ENCODE peak calls at places on chromosomes 13 and 19, in nine cellular contexts. X is cardiac fibroblast; R is AG09309; K is AG04450; M is GM13977; O is cardiac muscle cell; T is CD4-positive, alpha-beta T cell; P is Peyer's patch; U is lower leg skin. J is an unnamed sample.

GRCh38 chr19:44050740-44051653 is 839 bp upstream of the ZNF223 start:
- DNase-seq in M (no peak), X (no peak), T (no peak), R (no peak), K (no peak), U (no peak), P (peak; percentile 64), O (no peak), J (no peak)

GRCh38 chr19:10262771-10263170 is 8.1 kb upstream of the ICAM1 start:
- DNase-seq in M (no peak), T (no peak), R (no peak), X (peak; percentile 36), U (no peak), K (no peak), O (no peak), P (no peak), J (no peak)

GRCh38 chr19:47730910-47731309 is 14.4 kb upstream of the NOP53 start:
- DNase-seq in U (no peak), T (no peak), R (no peak), P (no peak), X (no peak), K (no peak), O (no peak), M (no peak), J (no peak)

GRCh38 chr19:44807652-44808462 is 1.0 kb upstream of the BCAM start:
- DNase-seq in K (no peak), T (no peak), X (peak; percentile 48), U (no peak), O (peak; percentile 74), P (no peak), R (no peak), M (peak; percentile 66), J (peak; percentile 15)

GRCh38 chr13:91894311-91894710 is 495.9 kb downstream of the GPC5 start:
- DNase-seq in M (no peak), T (no peak), X (peak; percentile 6), R (no peak), P (no peak), O (no peak), U (no peak), K (no peak), J (no peak)

GRCh38 chr19:46413262-46414031 is at the start of gene CCDC8:
- DNase-seq in O (peak; percentile 99), T (no peak), R (peak; percentile 64), K (peak; percentile 87), P (no peak), U (peak; percentile 90), X (peak; percentile 99), M (no peak), J (peak; percentile 84)

GRCh38 chr13:108342369-108343289 is 73.1 kb downstream of the TNFSF13B start:
- DNase-seq in U (no peak), K (peak; percentile 6), P (no peak), R (no peak), X (peak; percentile 54), M (peak; percentile 9), O (peak; percentile 60), T (no peak), J (no peak)

GRCh38 chr19:10069046-10069445 is 17.1 kb upstream of the SHFL start:
- DNase-seq in R (no peak), P (no peak), X (no peak), K (no peak), M (no peak), U (no peak), T (no peak), O (no peak), J (no peak)

GRCh38 chr13:74573654-74574053 is 439.4 kb upstream of the KLF12 start:
- DNase-seq in T (no peak), M (no peak), P (no peak), X (no peak), U (no peak), O (peak; percentile 65), K (no peak), R (no peak), J (no peak)

GRCh38 chr13:83325454-83325853 is 556.8 kb downstream of the SLITRK1 start:
- DNase-seq in M (no peak), R (peak; percentile 52), T (no peak), P (no peak), O (no peak), K (peak; percentile 47), U (no peak), X (peak; percentile 25), J (peak; percentile 19)

GRCh38 chr13:88800505-88800904 is 1129.3 kb downstream of the SLITRK5 start:
- DNase-seq in R (no peak), O (no peak), P (no peak), K (no peak), X (no peak), M (no peak), U (no peak), T (no peak), J (no peak)

GRCh38 chr19:58305932-58306323 is 751 bp downstream of the ERVK3-1 start:
- DNase-seq in P (peak; percentile 49), U (no peak), K (no peak), M (no peak), X (peak; percentile 16), T (no peak), O (no peak), R (no peak), J (no peak)

GRCh38 chr13:47592256-47592655 is 408.8 kb downstream of the SUCLA2 start:
- DNase-seq in U (no peak), P (no peak), K (no peak), T (no peak), M (no peak), X (no peak), R (no peak), O (no peak), J (no peak)

GRCh38 chr13:93227280-93227905 is 786 bp downstream of the GPC6 start:
- DNase-seq in X (peak; percentile 67), P (no peak), T (no peak), R (peak; percentile 13), O (peak; percentile 70), U (no peak), M (no peak), K (no peak), J (no peak)

GRCh38 chr13:81639984-81640582 is 1299.2 kb upstream of the SPRY2 start:
- DNase-seq in X (no peak), K (no peak), R (no peak), P (no peak), U (no peak), O (no peak), M (peak; percentile 2), T (no peak), J (no peak)
- TF ChIP-seq CTCF in X (peak; percentile 23), K (no peak), R (no peak), P (no peak), U (no peak), O (no peak), M (peak; percentile 44), T (no peak), J (no peak)

GRCh38 chr13:76882431-76882830 is 3.8 kb downstream of the KCTD12 start:
- DNase-seq in O (no peak), R (peak; percentile 65), T (no peak), P (peak; percentile 49), U (peak; percentile 88), M (no peak), K (no peak), X (peak; percentile 69), J (no peak)

GRCh38 chr13:76886005-76886291 is 257 bp downstream of the KCTD12 start:
- DNase-seq in O (no peak), U (no peak), K (no peak), R (no peak), M (no peak), X (no peak), P (peak; percentile 54), T (no peak), J (no peak)

GRCh38 chr13:76885203-76886004 is 801 bp downstream of the KCTD12 start:
- DNase-seq in P (peak; percentile 81), T (peak; percentile 20), X (peak; percentile 83), M (peak; percentile 62), R (no peak), K (no peak), O (peak; percentile 72), U (peak; percentile 95), J (no peak)

GRCh38 chr13:76884571-76885202 is 1.5 kb downstream of the KCTD12 start:
- DNase-seq in K (no peak), X (peak; percentile 43), P (no peak), O (peak; percentile 1), U (no peak), T (no peak), R (no peak), M (no peak), J (no peak)

GRCh38 chr13:76884167-76884566 is 2.0 kb downstream of the KCTD12 start:
- DNase-seq in R (no peak), K (no peak), X (peak; percentile 72), U (no peak), M (no peak), O (peak; percentile 73), T (no peak), P (peak; percentile 53), J (no peak)
- TF ChIP-seq CTCF in R (peak; percentile 31), K (peak; percentile 14), X (peak; percentile 44), U (no peak), M (no peak), O (peak; percentile 68), T (no peak), P (no peak), J (peak; percentile 60)

DNA sequence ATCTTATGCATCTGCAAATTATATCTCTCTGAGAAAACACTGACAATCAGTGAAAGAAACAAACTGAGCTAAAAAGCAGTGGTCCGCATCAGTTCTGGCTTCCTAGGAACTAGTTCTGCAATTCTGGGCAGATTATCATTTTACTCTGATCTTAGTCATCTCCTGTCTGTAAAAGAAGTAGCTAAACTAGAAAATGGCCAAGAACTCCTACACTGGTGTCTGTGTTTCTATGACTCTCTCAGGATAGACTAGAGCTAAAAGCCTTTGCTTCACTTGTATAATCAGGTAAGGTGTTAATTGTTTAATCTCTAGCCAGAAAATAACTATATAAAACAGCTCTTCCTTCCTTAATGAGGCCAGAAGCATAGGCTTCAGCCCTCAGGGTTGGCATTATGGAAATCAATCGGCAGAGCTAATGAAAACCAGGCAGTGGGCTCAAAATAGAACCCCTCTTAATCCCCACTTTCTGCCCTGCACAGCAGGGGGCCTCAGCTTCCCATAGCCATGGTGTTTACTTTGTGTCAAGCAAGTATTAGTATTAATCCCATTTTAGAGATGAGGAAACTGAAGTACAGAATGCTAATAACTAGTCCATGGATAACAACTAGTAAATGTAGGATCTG is 459.2 kb downstream of the FGF14 start:
- DNase-seq in U (no peak), O (no peak), R (no peak), M (no peak), X (no peak), T (no peak), K (no peak), P (no peak), J (no peak)
- TF ChIP-seq CTCF in U (no peak), O (no peak), R (no peak), M (peak; percentile 26), X (no peak), T (no peak), K (no peak), P (no peak), J (no peak)

DNA sequence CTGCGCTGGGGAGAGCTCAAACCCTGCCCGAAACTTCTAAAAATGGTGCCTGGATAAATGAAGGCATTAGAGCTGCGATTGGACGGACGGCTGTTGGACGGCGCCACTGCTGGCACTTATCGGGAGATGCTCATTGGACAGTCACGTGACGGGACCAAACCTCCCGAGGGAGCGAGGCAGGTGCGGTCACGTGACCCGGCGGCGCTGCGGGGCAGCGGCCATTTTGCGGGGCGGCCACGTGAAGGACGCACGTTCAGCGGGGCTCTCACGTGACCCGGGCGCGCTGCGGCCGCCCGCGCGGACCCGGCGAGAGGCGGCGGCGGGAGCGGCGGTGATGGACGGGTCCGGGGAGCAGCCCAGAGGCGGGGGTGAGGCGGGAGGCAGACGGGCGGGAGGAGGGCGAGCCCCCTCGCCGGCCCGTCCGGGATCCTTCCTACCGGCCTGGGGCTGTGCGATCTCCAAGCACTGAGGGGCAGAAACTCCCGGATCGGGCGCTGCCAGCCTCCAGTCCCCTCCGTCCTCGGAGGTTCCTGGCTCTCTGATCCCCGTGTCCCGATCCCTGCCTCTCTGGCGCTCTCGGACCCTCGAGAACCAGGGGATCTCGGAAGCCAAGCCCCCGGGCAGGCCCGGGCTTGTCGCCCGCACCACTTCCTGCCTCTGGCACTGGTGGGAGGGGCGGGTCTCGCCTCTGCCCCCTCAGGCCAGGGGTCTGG is at the start of gene BAX:
- DNase-seq in X (peak; percentile 97), O (peak; percentile 99), R (peak; percentile 63), T (peak; percentile 71), U (peak; percentile 99), P (peak; percentile 98), K (peak; percentile 87), M (peak; percentile 98), J (peak; percentile 86)
- TF ChIP-seq CTCF in X (no peak), O (no peak), R (no peak), T (no peak), U (no peak), P (no peak), K (peak; percentile 3), M (no peak), J (no peak)